ENCODE peak calls at places on chromosome 10, in four cellular contexts. V is mesendoderm, B is fibroblast of lung, Y is ascending aorta. J is an unnamed sample.

GRCh38 chr10:7789390-7789789 is 1.4 kb downstream of the ATP5F1C start:
- DNase-seq in V (peak), B (peak), Y (no peak), J (peak)

GRCh38 chr10:43846187-43846680 is 197.6 kb upstream of the ZNF32 start:
- DNase-seq in V (no peak), B (peak), Y (no peak), J (peak)

GRCh38 chr10:86346169-86346793 is 20.3 kb downstream of the GRID1 start:
- DNase-seq in V (peak), B (no peak), Y (no peak), J (no peak)

GRCh38 chr10:107166378-107166777 is 1.9 kb upstream of the SORCS1 start:
- DNase-seq in V (peak), B (no peak), Y (no peak), J (no peak)

GRCh38 chr10:63759335-63759734 is 238.1 kb downstream of the REEP3 start:
- DNase-seq in V (no peak), B (no peak), Y (no peak), J (no peak)

GRCh38 chr10:85643839-85644525 is 722.6 kb downstream of the GRID1 start:
- DNase-seq in V (peak), B (no peak), Y (no peak), J (no peak)

GRCh38 chr10:26911811-26912461 is 51.2 kb upstream of the ABI1 start:
- DNase-seq in V (no peak), B (no peak), Y (no peak), J (no peak)

GRCh38 chr10:7481382-7481765 is 70.5 kb upstream of the SFMBT2 start:
- DNase-seq in V (no peak), B (no peak), Y (no peak), J (no peak)

GRCh38 chr10:25565570-25565969 is 368.5 kb upstream of the MYO3A start:
- DNase-seq in V (peak), B (no peak), Y (no peak), J (no peak)

GRCh38 chr10:132156382-132156781 is 30.4 kb upstream of the DPYSL4 start:
- DNase-seq in V (no peak), B (no peak), Y (no peak), J (no peak)

GRCh38 chr10:130171196-130171595 is 35.0 kb downstream of the GLRX3 start:
- DNase-seq in V (no peak), B (no peak), Y (no peak), J (no peak)

GRCh38 chr10:28139138-28139537 is 140.3 kb upstream of the ODAD2 start:
- DNase-seq in V (no peak), B (no peak), Y (no peak), J (no peak)

GRCh38 chr10:84026821-84027257 is 112.5 kb upstream of the GHITM start:
- DNase-seq in V (peak), B (no peak), Y (no peak), J (peak)

GRCh38 chr10:119079572-119080520 is 771 bp downstream of the EIF3A start:
- DNase-seq in V (peak), B (peak), Y (no peak), J (peak)

GRCh38 chr10:123990889-123991288 is 99.3 kb upstream of the CPXM2 start:
- DNase-seq in V (no peak), B (no peak), Y (no peak), J (no peak)

GRCh38 chr10:103501186-103501585 is 7.7 kb downstream of the NEURL1 start:
- DNase-seq in V (no peak), B (no peak), Y (no peak), J (no peak)

GRCh38 chr10:17233534-17233933 is 5.5 kb downstream of the VIM start:
- DNase-seq in V (no peak), B (no peak), Y (no peak), J (peak)
- H3K4me3 ChIP-seq in V (no peak), B (peak), Y (peak), J (peak)

DNA sequence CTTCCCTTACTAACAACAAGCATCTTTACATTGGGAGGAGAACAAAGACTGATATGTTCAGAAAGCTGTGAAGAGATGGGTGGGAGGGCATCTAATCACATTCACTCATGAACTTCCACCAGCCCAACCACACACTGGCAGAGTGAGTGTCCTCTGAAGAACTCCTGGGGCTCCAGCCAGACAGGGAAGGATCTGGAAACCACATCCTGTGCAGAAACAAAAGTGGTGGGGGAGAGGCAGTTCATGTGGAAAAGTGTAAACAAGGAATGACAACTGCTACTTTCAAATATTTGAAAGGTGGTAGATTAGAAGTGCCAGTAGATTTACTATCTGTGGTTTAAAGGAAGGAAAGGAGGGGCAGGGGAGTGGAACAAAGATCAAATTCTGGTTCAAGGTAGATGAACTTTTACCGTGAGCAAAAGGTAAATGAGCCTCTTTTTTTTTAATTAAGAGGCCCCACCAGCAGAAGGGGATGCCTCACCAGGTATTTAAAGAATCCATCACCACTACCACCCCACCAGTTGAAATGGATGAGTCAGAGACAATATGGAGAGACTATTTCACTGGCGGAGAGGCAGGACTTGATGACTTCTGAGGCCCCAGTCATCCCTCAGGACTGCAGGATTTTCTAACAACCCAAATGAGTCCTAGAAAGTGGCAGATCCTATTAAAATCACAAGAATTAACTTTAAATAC is 34.5 kb downstream of the GOT1 start:
- DNase-seq in V (peak), B (peak), Y (no peak), J (peak)
- H3K4me3 ChIP-seq in V (no peak), B (no peak), Y (no peak), J (no peak)

GRCh38 chr10:99708428-99709010 is 23.4 kb downstream of the COX15 start:
- DNase-seq in V (no peak), B (peak), Y (no peak), J (no peak)

GRCh38 chr10:99714446-99714845 is 17.5 kb downstream of the COX15 start:
- DNase-seq in V (no peak), B (no peak), Y (no peak), J (no peak)

GRCh38 chr10:99711129-99711719 is 20.7 kb downstream of the COX15 start:
- DNase-seq in V (peak), B (peak), Y (no peak), J (peak)

DNA sequence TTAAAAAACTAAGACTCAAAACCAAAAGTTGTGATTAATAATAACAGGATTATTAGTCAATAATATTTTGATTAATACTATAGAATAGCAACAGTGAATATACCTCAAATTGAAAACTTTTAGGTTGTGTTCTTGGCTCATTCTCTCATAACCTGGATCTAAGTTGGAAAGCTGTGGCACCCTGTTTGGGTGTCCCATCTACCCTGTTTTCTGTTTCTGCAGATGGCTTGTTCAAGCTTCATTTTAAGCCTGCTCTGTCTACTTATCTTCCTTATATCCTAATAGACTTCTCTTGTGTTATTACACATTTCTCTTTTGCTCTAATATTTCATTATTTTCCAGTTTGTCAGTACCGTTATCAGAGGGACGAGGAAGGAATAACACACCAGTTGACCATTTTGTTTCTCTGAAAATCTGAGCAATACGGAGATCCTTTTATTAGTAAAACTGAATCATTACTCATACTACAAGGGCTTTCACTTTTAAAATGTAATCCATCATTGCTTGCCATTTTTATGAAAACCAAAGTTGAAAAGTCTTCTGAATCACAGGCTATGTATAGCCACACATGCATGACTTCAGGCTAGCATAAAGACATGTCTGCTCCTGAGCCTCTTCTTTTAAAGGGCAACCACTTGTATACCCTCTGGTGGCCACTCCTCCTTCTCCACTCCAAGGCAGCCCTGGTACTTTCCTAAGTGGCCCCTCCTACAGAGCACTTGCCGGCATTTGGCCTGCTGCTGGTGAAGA is 22.3 kb downstream of the COX15 start:
- DNase-seq in V (peak), B (peak), Y (no peak), J (peak)
- H3K4me3 ChIP-seq in V (no peak), B (no peak), Y (no peak), J (no peak)

GRCh38 chr10:98029149-98030092 is 1.0 kb downstream of the CRTAC1 start:
- DNase-seq in V (peak), B (no peak), Y (no peak), J (no peak)

GRCh38 chr10:98031440-98031839 is 1.0 kb upstream of the CRTAC1 start:
- DNase-seq in V (no peak), B (no peak), Y (no peak), J (no peak)

GRCh38 chr10:98030991-98031431 is 590 bp upstream of the CRTAC1 start:
- DNase-seq in V (peak), B (no peak), Y (no peak), J (no peak)

GRCh38 chr10:98028168-98028770 is 2.2 kb downstream of the CRTAC1 start:
- DNase-seq in V (peak), B (peak), Y (no peak), J (peak)

DNA sequence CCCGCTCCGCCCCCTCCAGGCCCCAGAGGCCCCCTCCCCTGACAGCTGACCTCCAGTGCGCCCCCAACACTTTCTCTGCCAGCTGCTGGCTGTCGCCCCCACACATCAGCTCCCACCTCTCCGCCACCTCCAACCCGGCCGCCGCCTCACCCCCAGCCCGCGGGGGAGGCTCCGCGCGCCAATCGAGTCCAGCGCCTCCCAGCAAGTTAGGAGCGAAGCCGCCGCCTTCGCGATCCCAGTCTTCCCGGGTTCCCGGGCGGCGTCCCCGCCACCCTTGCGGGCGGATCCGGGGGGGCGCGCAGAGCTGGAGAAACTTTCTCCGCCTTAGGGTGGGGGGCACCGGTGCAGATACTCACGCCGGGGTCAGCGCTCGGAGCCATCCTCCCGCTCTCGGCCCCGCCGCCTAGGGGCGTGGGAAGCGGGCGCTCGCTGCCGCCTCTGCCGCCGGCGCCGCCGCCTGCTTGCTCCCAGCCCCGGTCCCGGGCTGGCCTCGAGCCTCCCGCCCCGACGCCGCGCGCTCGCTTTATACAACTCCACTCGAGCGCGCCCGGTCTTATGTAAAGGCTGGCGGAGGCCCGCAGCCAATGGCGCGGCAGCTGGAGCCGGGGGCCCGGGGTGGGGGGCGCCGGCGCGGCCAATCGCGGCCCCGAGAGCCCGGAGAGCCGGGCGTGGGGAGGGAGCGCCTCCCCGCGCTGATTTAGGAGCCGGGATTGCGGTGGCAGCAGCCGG is at the start of gene CRTAC1:
- DNase-seq in V (peak), B (peak), Y (no peak), J (no peak)
- H3K4me3 ChIP-seq in V (peak), B (no peak), Y (peak), J (no peak)

DNA sequence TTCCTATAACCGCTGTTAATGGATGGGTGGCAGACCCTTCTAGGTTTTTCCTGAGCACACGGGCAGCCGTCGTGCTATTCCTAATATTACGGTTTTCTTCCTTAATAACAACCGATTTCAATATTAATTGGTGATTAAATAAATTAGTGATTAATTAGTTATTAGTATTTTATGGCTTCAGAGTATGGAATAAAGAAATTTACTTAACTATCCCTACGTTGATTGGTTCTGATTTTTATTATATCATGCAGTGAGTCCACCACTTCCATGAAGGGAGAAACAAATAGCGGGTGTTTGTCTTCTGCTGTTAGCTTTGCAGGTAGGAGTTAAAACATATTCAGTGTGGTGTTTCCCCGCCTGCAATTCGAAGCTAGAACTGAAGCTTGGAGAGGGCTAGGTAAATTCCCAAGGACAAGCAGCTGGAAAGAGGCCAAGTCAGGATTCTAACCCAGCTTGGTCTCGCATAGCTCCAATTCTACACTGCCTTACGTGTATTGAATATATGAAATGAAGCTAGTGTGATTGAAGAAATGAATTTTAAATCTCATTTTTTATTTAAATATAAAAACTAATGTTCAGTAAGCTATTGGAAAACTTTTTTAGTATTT is 937 bp upstream of the CSTF2T start:
- DNase-seq in V (peak), B (peak), Y (no peak), J (peak)
- H3K4me3 ChIP-seq in V (no peak), B (peak), Y (peak), J (peak)

J was measured in cardiac fibroblast.